ENCODE peak calls at places on chromosome X, in ten cellular contexts. One of them, this sample, is unnamed.

GRCh38 chrX:139804482-139804881 is 96.5 kb upstream of the MCF2 start:
- DNase-seq in stimulated activated CD4-positive, alpha-beta T cell treated with anti-CD3 and anti-CD28 coated beads, Interleukin-1b, Interleukin-23, amount 100 ng/mL, for 24 hours: no peak
- DNase-seq in HepG2: no peak
- DNase-seq in GM06990: no peak
- DNase-seq in AG10803: no peak
- DNase-seq in AG04450: no peak
- DNase-seq in cerebellar nuclear complex: no peak
- DNase-seq in RWPE1: no peak
- DNase-seq in skeletal muscle cell: no peak
- DNase-seq in GM23338: no peak
- DNase-seq in this sample: no peak

GRCh38 chrX:106906361-106906760 is 3.2 kb upstream of the RIPPLY1 start:
- DNase-seq in stimulated activated CD4-positive, alpha-beta T cell treated with anti-CD3 and anti-CD28 coated beads, Interleukin-1b, Interleukin-23, amount 100 ng/mL, for 24 hours: no peak
- DNase-seq in HepG2: no peak
- DNase-seq in GM06990: no peak
- DNase-seq in AG10803: no peak
- DNase-seq in AG04450: no peak
- DNase-seq in cerebellar nuclear complex: no peak
- DNase-seq in RWPE1: no peak
- DNase-seq in skeletal muscle cell: no peak
- DNase-seq in GM23338: no peak
- DNase-seq in this sample: no peak

GRCh38 chrX:97524997-97525396 is 641.3 kb downstream of the RPA4 start:
- DNase-seq in stimulated activated CD4-positive, alpha-beta T cell treated with anti-CD3 and anti-CD28 coated beads, Interleukin-1b, Interleukin-23, amount 100 ng/mL, for 24 hours: no peak
- DNase-seq in HepG2: no peak
- DNase-seq in GM06990: no peak
- DNase-seq in AG10803: peak
- DNase-seq in AG04450: no peak
- DNase-seq in cerebellar nuclear complex: no peak
- DNase-seq in RWPE1: no peak
- DNase-seq in skeletal muscle cell: no peak
- DNase-seq in GM23338: no peak
- DNase-seq in this sample: no peak

GRCh38 chrX:24498975-24499374 is 33.9 kb downstream of the PDK3 start:
- DNase-seq in stimulated activated CD4-positive, alpha-beta T cell treated with anti-CD3 and anti-CD28 coated beads, Interleukin-1b, Interleukin-23, amount 100 ng/mL, for 24 hours: no peak
- DNase-seq in HepG2: no peak
- DNase-seq in GM06990: peak
- DNase-seq in AG10803: peak
- DNase-seq in AG04450: no peak
- DNase-seq in cerebellar nuclear complex: no peak
- DNase-seq in RWPE1: peak
- DNase-seq in skeletal muscle cell: no peak
- DNase-seq in GM23338: peak
- DNase-seq in this sample: no peak

GRCh38 chrX:45849261-45849660 is 648.6 kb upstream of the DIPK2B start:
- DNase-seq in stimulated activated CD4-positive, alpha-beta T cell treated with anti-CD3 and anti-CD28 coated beads, Interleukin-1b, Interleukin-23, amount 100 ng/mL, for 24 hours: no peak
- DNase-seq in HepG2: peak
- DNase-seq in GM06990: no peak
- DNase-seq in AG10803: peak
- DNase-seq in AG04450: peak
- DNase-seq in cerebellar nuclear complex: no peak
- DNase-seq in RWPE1: peak
- DNase-seq in skeletal muscle cell: peak
- DNase-seq in GM23338: peak
- DNase-seq in this sample: no peak

GRCh38 chrX:149512225-149512885 is 7.2 kb upstream of the IDS start:
- DNase-seq in stimulated activated CD4-positive, alpha-beta T cell treated with anti-CD3 and anti-CD28 coated beads, Interleukin-1b, Interleukin-23, amount 100 ng/mL, for 24 hours: peak
- DNase-seq in HepG2: peak
- DNase-seq in GM06990: no peak
- DNase-seq in AG10803: peak
- DNase-seq in AG04450: no peak
- DNase-seq in cerebellar nuclear complex: no peak
- DNase-seq in RWPE1: no peak
- DNase-seq in skeletal muscle cell: no peak
- DNase-seq in GM23338: peak
- DNase-seq in this sample: no peak

GRCh38 chrX:129701624-129702069 is 37.1 kb upstream of the XPNPEP2 start:
- DNase-seq in stimulated activated CD4-positive, alpha-beta T cell treated with anti-CD3 and anti-CD28 coated beads, Interleukin-1b, Interleukin-23, amount 100 ng/mL, for 24 hours: no peak
- DNase-seq in HepG2: no peak
- DNase-seq in GM06990: no peak
- DNase-seq in AG10803: peak
- DNase-seq in AG04450: no peak
- DNase-seq in cerebellar nuclear complex: no peak
- DNase-seq in RWPE1: no peak
- DNase-seq in skeletal muscle cell: peak
- DNase-seq in GM23338: no peak
- DNase-seq in this sample: no peak

GRCh38 chrX:9308426-9308825 is 156.4 kb upstream of the TBL1X start:
- DNase-seq in stimulated activated CD4-positive, alpha-beta T cell treated with anti-CD3 and anti-CD28 coated beads, Interleukin-1b, Interleukin-23, amount 100 ng/mL, for 24 hours: no peak
- DNase-seq in HepG2: no peak
- DNase-seq in GM06990: no peak
- DNase-seq in AG10803: no peak
- DNase-seq in AG04450: no peak
- DNase-seq in cerebellar nuclear complex: no peak
- DNase-seq in RWPE1: no peak
- DNase-seq in skeletal muscle cell: no peak
- DNase-seq in GM23338: no peak
- DNase-seq in this sample: no peak

GRCh38 chrX:9184231-9184630 is 150.3 kb upstream of the FAM9B start:
- DNase-seq in stimulated activated CD4-positive, alpha-beta T cell treated with anti-CD3 and anti-CD28 coated beads, Interleukin-1b, Interleukin-23, amount 100 ng/mL, for 24 hours: no peak
- DNase-seq in HepG2: no peak
- DNase-seq in GM06990: no peak
- DNase-seq in AG10803: peak
- DNase-seq in AG04450: no peak
- DNase-seq in cerebellar nuclear complex: no peak
- DNase-seq in RWPE1: no peak
- DNase-seq in skeletal muscle cell: no peak
- DNase-seq in GM23338: no peak
- DNase-seq in this sample: no peak

GRCh38 chrX:153456704-153457103 is 10.8 kb upstream of the TREX2 start:
- DNase-seq in stimulated activated CD4-positive, alpha-beta T cell treated with anti-CD3 and anti-CD28 coated beads, Interleukin-1b, Interleukin-23, amount 100 ng/mL, for 24 hours: no peak
- DNase-seq in HepG2: no peak
- DNase-seq in GM06990: no peak
- DNase-seq in AG10803: no peak
- DNase-seq in AG04450: no peak
- DNase-seq in cerebellar nuclear complex: no peak
- DNase-seq in RWPE1: no peak
- DNase-seq in skeletal muscle cell: no peak
- DNase-seq in GM23338: no peak
- DNase-seq in this sample: no peak

GRCh38 chrX:122565952-122566351 is 618.1 kb upstream of the GRIA3 start:
- DNase-seq in stimulated activated CD4-positive, alpha-beta T cell treated with anti-CD3 and anti-CD28 coated beads, Interleukin-1b, Interleukin-23, amount 100 ng/mL, for 24 hours: no peak
- DNase-seq in HepG2: no peak
- DNase-seq in GM06990: no peak
- DNase-seq in AG10803: peak
- DNase-seq in AG04450: peak
- DNase-seq in cerebellar nuclear complex: no peak
- DNase-seq in RWPE1: peak
- DNase-seq in skeletal muscle cell: peak
- DNase-seq in GM23338: no peak
- DNase-seq in this sample: peak

GRCh38 chrX:133610056-133610455 is 194.8 kb upstream of the GPC4 start:
- DNase-seq in stimulated activated CD4-positive, alpha-beta T cell treated with anti-CD3 and anti-CD28 coated beads, Interleukin-1b, Interleukin-23, amount 100 ng/mL, for 24 hours: no peak
- DNase-seq in HepG2: no peak
- DNase-seq in GM06990: no peak
- DNase-seq in AG10803: peak
- DNase-seq in AG04450: no peak
- DNase-seq in cerebellar nuclear complex: no peak
- DNase-seq in RWPE1: no peak
- DNase-seq in skeletal muscle cell: no peak
- DNase-seq in GM23338: no peak
- DNase-seq in this sample: no peak

GRCh38 chrX:150035531-150035930 is 97.2 kb upstream of the EOLA2 start:
- DNase-seq in stimulated activated CD4-positive, alpha-beta T cell treated with anti-CD3 and anti-CD28 coated beads, Interleukin-1b, Interleukin-23, amount 100 ng/mL, for 24 hours: no peak
- DNase-seq in HepG2: no peak
- DNase-seq in GM06990: no peak
- DNase-seq in AG10803: peak
- DNase-seq in AG04450: no peak
- DNase-seq in cerebellar nuclear complex: no peak
- DNase-seq in RWPE1: no peak
- DNase-seq in skeletal muscle cell: no peak
- DNase-seq in GM23338: no peak
- DNase-seq in this sample: no peak

GRCh38 chrX:8632949-8633348 is 99.0 kb downstream of the ANOS1 start:
- DNase-seq in stimulated activated CD4-positive, alpha-beta T cell treated with anti-CD3 and anti-CD28 coated beads, Interleukin-1b, Interleukin-23, amount 100 ng/mL, for 24 hours: no peak
- DNase-seq in HepG2: no peak
- DNase-seq in GM06990: no peak
- DNase-seq in AG10803: no peak
- DNase-seq in AG04450: no peak
- DNase-seq in cerebellar nuclear complex: no peak
- DNase-seq in RWPE1: no peak
- DNase-seq in skeletal muscle cell: no peak
- DNase-seq in GM23338: peak
- DNase-seq in this sample: no peak

GRCh38 chrX:96311366-96311765 is 373.3 kb upstream of the DIAPH2 start:
- DNase-seq in stimulated activated CD4-positive, alpha-beta T cell treated with anti-CD3 and anti-CD28 coated beads, Interleukin-1b, Interleukin-23, amount 100 ng/mL, for 24 hours: no peak
- DNase-seq in HepG2: no peak
- DNase-seq in GM06990: no peak
- DNase-seq in AG10803: no peak
- DNase-seq in AG04450: no peak
- DNase-seq in cerebellar nuclear complex: no peak
- DNase-seq in RWPE1: no peak
- DNase-seq in skeletal muscle cell: no peak
- DNase-seq in GM23338: no peak
- DNase-seq in this sample: no peak

GRCh38 chrX:52923781-52924241 is 26.7 kb downstream of the FAM156B start:
- DNase-seq in stimulated activated CD4-positive, alpha-beta T cell treated with anti-CD3 and anti-CD28 coated beads, Interleukin-1b, Interleukin-23, amount 100 ng/mL, for 24 hours: no peak
- DNase-seq in HepG2: no peak
- DNase-seq in GM06990: peak
- DNase-seq in AG10803: peak
- DNase-seq in AG04450: no peak
- DNase-seq in cerebellar nuclear complex: no peak
- DNase-seq in RWPE1: peak
- DNase-seq in skeletal muscle cell: no peak
- DNase-seq in GM23338: no peak
- DNase-seq in this sample: no peak

GRCh38 chrX:153966841-153967535 is 4.6 kb downstream of the HCFC1 start:
- DNase-seq in stimulated activated CD4-positive, alpha-beta T cell treated with anti-CD3 and anti-CD28 coated beads, Interleukin-1b, Interleukin-23, amount 100 ng/mL, for 24 hours: no peak
- DNase-seq in HepG2: no peak
- DNase-seq in GM06990: no peak
- DNase-seq in AG10803: no peak
- DNase-seq in AG04450: no peak
- DNase-seq in cerebellar nuclear complex: no peak
- DNase-seq in RWPE1: no peak
- DNase-seq in skeletal muscle cell: no peak
- DNase-seq in GM23338: no peak
- DNase-seq in this sample: no peak

GRCh38 chrX:55480390-55481062 is 9.1 kb downstream of the USP51 start:
- DNase-seq in stimulated activated CD4-positive, alpha-beta T cell treated with anti-CD3 and anti-CD28 coated beads, Interleukin-1b, Interleukin-23, amount 100 ng/mL, for 24 hours: no peak
- DNase-seq in HepG2: no peak
- DNase-seq in GM06990: no peak
- DNase-seq in AG10803: no peak
- DNase-seq in AG04450: no peak
- DNase-seq in cerebellar nuclear complex: no peak
- DNase-seq in RWPE1: no peak
- DNase-seq in skeletal muscle cell: no peak
- DNase-seq in GM23338: no peak
- DNase-seq in this sample: no peak

GRCh38 chrX:45851434-45851991 is 650.8 kb upstream of the DIPK2B start:
- DNase-seq in stimulated activated CD4-positive, alpha-beta T cell treated with anti-CD3 and anti-CD28 coated beads, Interleukin-1b, Interleukin-23, amount 100 ng/mL, for 24 hours: peak
- DNase-seq in HepG2: no peak
- DNase-seq in GM06990: no peak
- DNase-seq in AG10803: peak
- DNase-seq in AG04450: no peak
- DNase-seq in cerebellar nuclear complex: no peak
- DNase-seq in RWPE1: peak
- DNase-seq in skeletal muscle cell: no peak
- DNase-seq in GM23338: peak
- DNase-seq in this sample: no peak

GRCh38 chrX:12993823-12994222 is 18.9 kb downstream of the TMSB4X start:
- DNase-seq in stimulated activated CD4-positive, alpha-beta T cell treated with anti-CD3 and anti-CD28 coated beads, Interleukin-1b, Interleukin-23, amount 100 ng/mL, for 24 hours: no peak
- DNase-seq in HepG2: no peak
- DNase-seq in GM06990: no peak
- DNase-seq in AG10803: no peak
- DNase-seq in AG04450: no peak
- DNase-seq in cerebellar nuclear complex: no peak
- DNase-seq in RWPE1: no peak
- DNase-seq in skeletal muscle cell: no peak
- DNase-seq in GM23338: no peak
- DNase-seq in this sample: no peak

GRCh38 chrX:48626401-48627298 is 29.4 kb downstream of the WDR13 start:
- DNase-seq in stimulated activated CD4-positive, alpha-beta T cell treated with anti-CD3 and anti-CD28 coated beads, Interleukin-1b, Interleukin-23, amount 100 ng/mL, for 24 hours: no peak
- DNase-seq in HepG2: no peak
- DNase-seq in GM06990: no peak
- DNase-seq in AG10803: no peak
- DNase-seq in AG04450: no peak
- DNase-seq in cerebellar nuclear complex: no peak
- DNase-seq in RWPE1: no peak
- DNase-seq in skeletal muscle cell: no peak
- DNase-seq in GM23338: no peak
- DNase-seq in this sample: no peak

GRCh38 chrX:122184791-122185190 is 999.3 kb upstream of the GRIA3 start:
- DNase-seq in stimulated activated CD4-positive, alpha-beta T cell treated with anti-CD3 and anti-CD28 coated beads, Interleukin-1b, Interleukin-23, amount 100 ng/mL, for 24 hours: no peak
- DNase-seq in HepG2: no peak
- DNase-seq in GM06990: no peak
- DNase-seq in AG10803: no peak
- DNase-seq in AG04450: no peak
- DNase-seq in cerebellar nuclear complex: no peak
- DNase-seq in RWPE1: no peak
- DNase-seq in skeletal muscle cell: no peak
- DNase-seq in GM23338: no peak
- DNase-seq in this sample: no peak